ENCODE peak calls at places on chromosome 1, in eight cellular contexts. One of them, this sample, is unnamed.

GRCh38 chr1:5878938-5879337 is 113.3 kb downstream of the NPHP4 start:
- DNase-seq in stimulated activated CD4-positive, alpha-beta T cell treated with anti-CD3 and anti-CD28 coated beads, Interleukin-1b, Interleukin-23, amount 100 ng/mL, for 1 hour: no peak
- DNase-seq in DMS153: no peak
- DNase-seq in RCC 7860: no peak
- DNase-seq in M059J: no peak
- DNase-seq in activated CD4-positive, alpha-beta T cell treated with anti-CD3 and anti-CD28 coated beads for 24 hours: no peak
- DNase-seq in HEK293T: no peak
- DNase-seq in AG08396: no peak
- DNase-seq in this sample: no peak

GRCh38 chr1:167054946-167055630 is 35.1 kb downstream of the GPA33 start:
- DNase-seq in stimulated activated CD4-positive, alpha-beta T cell treated with anti-CD3 and anti-CD28 coated beads, Interleukin-1b, Interleukin-23, amount 100 ng/mL, for 1 hour: no peak
- DNase-seq in M059J: peak; percentile 30
- DNase-seq in DMS153: no peak
- DNase-seq in HEK293T: no peak
- DNase-seq in activated CD4-positive, alpha-beta T cell treated with anti-CD3 and anti-CD28 coated beads for 24 hours: no peak
- DNase-seq in AG08396: no peak
- DNase-seq in RCC 7860: peak; percentile 14
- DNase-seq in this sample: no peak

GRCh38 chr1:75771978-75772377 is 14.1 kb upstream of the RABGGTB start:
- DNase-seq in activated CD4-positive, alpha-beta T cell treated with anti-CD3 and anti-CD28 coated beads for 24 hours: no peak
- DNase-seq in HEK293T: no peak
- DNase-seq in M059J: no peak
- DNase-seq in stimulated activated CD4-positive, alpha-beta T cell treated with anti-CD3 and anti-CD28 coated beads, Interleukin-1b, Interleukin-23, amount 100 ng/mL, for 1 hour: no peak
- DNase-seq in DMS153: no peak
- DNase-seq in AG08396: no peak
- DNase-seq in RCC 7860: no peak
- DNase-seq in this sample: no peak

GRCh38 chr1:43067856-43068751 is 104.0 kb downstream of the EBNA1BP2 start:
- DNase-seq in activated CD4-positive, alpha-beta T cell treated with anti-CD3 and anti-CD28 coated beads for 24 hours: no peak
- DNase-seq in HEK293T: peak; percentile 28
- DNase-seq in AG08396: no peak
- DNase-seq in M059J: no peak
- DNase-seq in stimulated activated CD4-positive, alpha-beta T cell treated with anti-CD3 and anti-CD28 coated beads, Interleukin-1b, Interleukin-23, amount 100 ng/mL, for 1 hour: no peak
- DNase-seq in DMS153: no peak
- DNase-seq in RCC 7860: no peak
- DNase-seq in this sample: no peak

GRCh38 chr1:247089616-247090375 is 11.2 kb upstream of the ZNF670 start:
- DNase-seq in DMS153: no peak
- DNase-seq in HEK293T: no peak
- DNase-seq in AG08396: no peak
- DNase-seq in stimulated activated CD4-positive, alpha-beta T cell treated with anti-CD3 and anti-CD28 coated beads, Interleukin-1b, Interleukin-23, amount 100 ng/mL, for 1 hour: no peak
- DNase-seq in M059J: no peak
- DNase-seq in RCC 7860: no peak
- DNase-seq in activated CD4-positive, alpha-beta T cell treated with anti-CD3 and anti-CD28 coated beads for 24 hours: no peak
- DNase-seq in this sample: no peak

GRCh38 chr1:29354511-29355098 is 118.3 kb downstream of the PTPRU start:
- DNase-seq in activated CD4-positive, alpha-beta T cell treated with anti-CD3 and anti-CD28 coated beads for 24 hours: no peak
- DNase-seq in HEK293T: no peak
- DNase-seq in stimulated activated CD4-positive, alpha-beta T cell treated with anti-CD3 and anti-CD28 coated beads, Interleukin-1b, Interleukin-23, amount 100 ng/mL, for 1 hour: no peak
- DNase-seq in M059J: no peak
- DNase-seq in RCC 7860: no peak
- DNase-seq in DMS153: peak; percentile 70
- DNase-seq in AG08396: no peak
- DNase-seq in this sample: no peak

GRCh38 chr1:15384301-15384901 is 25.3 kb upstream of the EFHD2 start:
- DNase-seq in activated CD4-positive, alpha-beta T cell treated with anti-CD3 and anti-CD28 coated beads for 24 hours: no peak
- DNase-seq in stimulated activated CD4-positive, alpha-beta T cell treated with anti-CD3 and anti-CD28 coated beads, Interleukin-1b, Interleukin-23, amount 100 ng/mL, for 1 hour: no peak
- DNase-seq in DMS153: no peak
- DNase-seq in RCC 7860: no peak
- DNase-seq in M059J: peak; percentile 88
- DNase-seq in HEK293T: no peak
- DNase-seq in AG08396: no peak
- DNase-seq in this sample: no peak

GRCh38 chr1:232575524-232576040 is 54.4 kb downstream of the SIPA1L2 start:
- DNase-seq in stimulated activated CD4-positive, alpha-beta T cell treated with anti-CD3 and anti-CD28 coated beads, Interleukin-1b, Interleukin-23, amount 100 ng/mL, for 1 hour: no peak
- DNase-seq in AG08396: no peak
- DNase-seq in M059J: peak; percentile 78
- DNase-seq in activated CD4-positive, alpha-beta T cell treated with anti-CD3 and anti-CD28 coated beads for 24 hours: no peak
- DNase-seq in RCC 7860: no peak
- DNase-seq in HEK293T: no peak
- DNase-seq in DMS153: no peak
- DNase-seq in this sample: no peak

GRCh38 chr1:4961935-4962645 is 307.7 kb downstream of the AJAP1 start:
- DNase-seq in AG08396: no peak
- DNase-seq in stimulated activated CD4-positive, alpha-beta T cell treated with anti-CD3 and anti-CD28 coated beads, Interleukin-1b, Interleukin-23, amount 100 ng/mL, for 1 hour: no peak
- DNase-seq in M059J: no peak
- DNase-seq in HEK293T: no peak
- DNase-seq in activated CD4-positive, alpha-beta T cell treated with anti-CD3 and anti-CD28 coated beads for 24 hours: no peak
- DNase-seq in RCC 7860: no peak
- DNase-seq in DMS153: no peak
- DNase-seq in this sample: no peak

GRCh38 chr1:214551436-214552173 is at the start of gene PTPN14:
- DNase-seq in DMS153: no peak
- DNase-seq in activated CD4-positive, alpha-beta T cell treated with anti-CD3 and anti-CD28 coated beads for 24 hours: no peak
- DNase-seq in RCC 7860: peak; percentile 92
- DNase-seq in M059J: peak; percentile 97
- DNase-seq in stimulated activated CD4-positive, alpha-beta T cell treated with anti-CD3 and anti-CD28 coated beads, Interleukin-1b, Interleukin-23, amount 100 ng/mL, for 1 hour: no peak
- DNase-seq in HEK293T: peak; percentile 92
- DNase-seq in AG08396: peak; percentile 96
- DNase-seq in this sample: peak; percentile 98

GRCh38 chr1:58861510-58861909 is 77.7 kb upstream of the JUN start:
- DNase-seq in HEK293T: no peak
- DNase-seq in AG08396: no peak
- DNase-seq in M059J: no peak
- DNase-seq in RCC 7860: no peak
- DNase-seq in DMS153: no peak
- DNase-seq in stimulated activated CD4-positive, alpha-beta T cell treated with anti-CD3 and anti-CD28 coated beads, Interleukin-1b, Interleukin-23, amount 100 ng/mL, for 1 hour: no peak
- DNase-seq in activated CD4-positive, alpha-beta T cell treated with anti-CD3 and anti-CD28 coated beads for 24 hours: no peak
- DNase-seq in this sample: no peak

GRCh38 chr1:79695133-79695532 is 688.6 kb upstream of the ADGRL4 start:
- DNase-seq in activated CD4-positive, alpha-beta T cell treated with anti-CD3 and anti-CD28 coated beads for 24 hours: no peak
- DNase-seq in AG08396: no peak
- DNase-seq in stimulated activated CD4-positive, alpha-beta T cell treated with anti-CD3 and anti-CD28 coated beads, Interleukin-1b, Interleukin-23, amount 100 ng/mL, for 1 hour: no peak
- DNase-seq in M059J: no peak
- DNase-seq in RCC 7860: peak; percentile 58
- DNase-seq in HEK293T: no peak
- DNase-seq in DMS153: no peak
- DNase-seq in this sample: peak; percentile 58

GRCh38 chr1:206690516-206690915 is 5.8 kb downstream of the MAPKAPK2 start:
- DNase-seq in DMS153: no peak
- DNase-seq in RCC 7860: no peak
- DNase-seq in AG08396: no peak
- DNase-seq in M059J: peak; percentile 44
- DNase-seq in activated CD4-positive, alpha-beta T cell treated with anti-CD3 and anti-CD28 coated beads for 24 hours: no peak
- DNase-seq in stimulated activated CD4-positive, alpha-beta T cell treated with anti-CD3 and anti-CD28 coated beads, Interleukin-1b, Interleukin-23, amount 100 ng/mL, for 1 hour: no peak
- DNase-seq in HEK293T: no peak
- DNase-seq in this sample: no peak

GRCh38 chr1:1426961-1427934 is 6.2 kb upstream of the ANKRD65 start:
- DNase-seq in activated CD4-positive, alpha-beta T cell treated with anti-CD3 and anti-CD28 coated beads for 24 hours: no peak
- DNase-seq in HEK293T: peak; percentile 17
- DNase-seq in AG08396: peak; percentile 72
- DNase-seq in RCC 7860: no peak
- DNase-seq in M059J: no peak
- DNase-seq in DMS153: peak; percentile 96
- DNase-seq in stimulated activated CD4-positive, alpha-beta T cell treated with anti-CD3 and anti-CD28 coated beads, Interleukin-1b, Interleukin-23, amount 100 ng/mL, for 1 hour: no peak
- DNase-seq in this sample: no peak

GRCh38 chr1:180020017-180020416 is 65.4 kb downstream of the CEP350 start:
- DNase-seq in HEK293T: no peak
- DNase-seq in stimulated activated CD4-positive, alpha-beta T cell treated with anti-CD3 and anti-CD28 coated beads, Interleukin-1b, Interleukin-23, amount 100 ng/mL, for 1 hour: no peak
- DNase-seq in M059J: no peak
- DNase-seq in AG08396: no peak
- DNase-seq in RCC 7860: no peak
- DNase-seq in activated CD4-positive, alpha-beta T cell treated with anti-CD3 and anti-CD28 coated beads for 24 hours: no peak
- DNase-seq in DMS153: no peak
- DNase-seq in this sample: no peak

GRCh38 chr1:51535006-51535592 is 16.0 kb upstream of the EPS15 start:
- DNase-seq in DMS153: peak; percentile 9
- DNase-seq in RCC 7860: peak; percentile 30
- DNase-seq in HEK293T: peak; percentile 58
- DNase-seq in AG08396: peak; percentile 67
- DNase-seq in stimulated activated CD4-positive, alpha-beta T cell treated with anti-CD3 and anti-CD28 coated beads, Interleukin-1b, Interleukin-23, amount 100 ng/mL, for 1 hour: no peak
- DNase-seq in M059J: peak; percentile 72
- DNase-seq in activated CD4-positive, alpha-beta T cell treated with anti-CD3 and anti-CD28 coated beads for 24 hours: no peak
- DNase-seq in this sample: peak; percentile 46

GRCh38 chr1:46533179-46533864 is 18.1 kb downstream of the KNCN start:
- DNase-seq in RCC 7860: no peak
- DNase-seq in activated CD4-positive, alpha-beta T cell treated with anti-CD3 and anti-CD28 coated beads for 24 hours: peak; percentile 15
- DNase-seq in stimulated activated CD4-positive, alpha-beta T cell treated with anti-CD3 and anti-CD28 coated beads, Interleukin-1b, Interleukin-23, amount 100 ng/mL, for 1 hour: peak; percentile 13
- DNase-seq in AG08396: peak; percentile 74
- DNase-seq in HEK293T: no peak
- DNase-seq in M059J: peak; percentile 42
- DNase-seq in DMS153: no peak
- DNase-seq in this sample: no peak